ENCODE peak calls at places on chromosomes 1 and 21, in six cellular contexts. B is PC-9, M is astrocyte, R is A549, Q is left ventricle myocardium inferior, O is heart left ventricle. Z is an unnamed sample.

GRCh38 chr1:41509270-41509671 is 24.8 kb upstream of the EDN2 start:
- DNase-seq in B (no peak), M (no peak), R (no peak), Q (no peak), O (no peak), Z (no peak)

GRCh38 chr1:218025454-218025853 is 259.6 kb upstream of the RRP15 start:
- DNase-seq in B (no peak), M (peak; percentile 44), R (no peak), Q (no peak), O (no peak), Z (no peak)

GRCh38 chr21:29332461-29333354 is 34.0 kb downstream of the BACH1 start:
- DNase-seq in B (no peak), M (peak; percentile 76), R (no peak), Q (no peak), O (no peak), Z (no peak)

GRCh38 chr1:18614011-18614735 is 16.5 kb upstream of the PAX7 start:
- DNase-seq in B (no peak), M (no peak), R (no peak), Q (no peak), O (no peak), Z (peak; percentile 32)

GRCh38 chr1:52413410-52414104 is 9.2 kb downstream of the PRPF38A start:
- DNase-seq in B (no peak), M (no peak), R (no peak), Q (no peak), O (no peak), Z (no peak)

GRCh38 chr1:91897016-91897415 is 11.1 kb upstream of the TGFBR3 start:
- DNase-seq in B (no peak), M (no peak), R (no peak), Q (no peak), O (no peak), Z (no peak)

GRCh38 chr1:116873680-116874271 is 35.9 kb upstream of the PTGFRN start:
- DNase-seq in B (no peak), M (no peak), R (no peak), Q (no peak), O (no peak), Z (no peak)

GRCh38 chr21:33470701-33471100 is 9.1 kb downstream of the TMEM50B start:
- DNase-seq in B (no peak), M (no peak), R (no peak), Q (no peak), O (no peak), Z (no peak)

GRCh38 chr21:39175154-39175553 is 8.1 kb downstream of the PSMG1 start:
- DNase-seq in B (no peak), M (no peak), R (no peak), Q (no peak), O (no peak), Z (no peak)

GRCh38 chr1:4657244-4657789 is 2.9 kb downstream of the AJAP1 start:
- DNase-seq in B (no peak), M (no peak), R (no peak), Q (no peak), O (no peak), Z (no peak)

GRCh38 chr1:205124726-205125125 is 2.9 kb upstream of the RBBP5 start:
- DNase-seq in B (no peak), M (no peak), R (no peak), Q (no peak), O (no peak), Z (no peak)

GRCh38 chr1:62045579-62045978 is 149.1 kb upstream of the L1TD1 start:
- DNase-seq in B (no peak), M (peak; percentile 49), R (no peak), Q (no peak), O (no peak), Z (no peak)

GRCh38 chr1:107255469-107255868 is 114.6 kb downstream of the NTNG1 start:
- DNase-seq in B (no peak), M (no peak), R (no peak), Q (no peak), O (no peak), Z (no peak)

GRCh38 chr1:25468037-25468436 is 37.3 kb downstream of the MACO1 start:
- DNase-seq in B (no peak), M (peak; percentile 39), R (no peak), Q (no peak), O (no peak), Z (no peak)

GRCh38 chr1:15410223-15410883 is 665 bp downstream of the EFHD2 start:
- DNase-seq in B (no peak), M (no peak), R (no peak), Q (no peak), O (no peak), Z (no peak)

GRCh38 chr1:38736399-38736798 is 123.2 kb downstream of the RRAGC start:
- DNase-seq in B (no peak), M (no peak), R (no peak), Q (no peak), O (no peak), Z (no peak)
- H3K27ac ChIP-seq in B (no peak overlapping the region), M (peak overlapping the region; percentile 57), R (no peak overlapping the region), Q (no peak overlapping the region), O (no peak overlapping the region), Z (no peak overlapping the region)

GRCh38 chr1:186749820-186750219 is 69.6 kb upstream of the PTGS2 start:
- DNase-seq in B (no peak), M (no peak), R (no peak), Q (no peak), O (no peak), Z (no peak)

GRCh38 chr1:186750250-186750649 is 70.0 kb upstream of the PTGS2 start:
- DNase-seq in B (no peak), M (no peak), R (no peak), Q (no peak), O (no peak), Z (no peak)

GRCh38 chr1:186757851-186758250 is 70.9 kb upstream of the PLA2G4A start:
- DNase-seq in B (no peak), M (no peak), R (no peak), Q (no peak), O (no peak), Z (no peak)

GRCh38 chr1:186754542-186755150 is 74.1 kb upstream of the PLA2G4A start:
- DNase-seq in B (no peak), M (no peak), R (no peak), Q (no peak), O (no peak), Z (no peak)

DNA sequence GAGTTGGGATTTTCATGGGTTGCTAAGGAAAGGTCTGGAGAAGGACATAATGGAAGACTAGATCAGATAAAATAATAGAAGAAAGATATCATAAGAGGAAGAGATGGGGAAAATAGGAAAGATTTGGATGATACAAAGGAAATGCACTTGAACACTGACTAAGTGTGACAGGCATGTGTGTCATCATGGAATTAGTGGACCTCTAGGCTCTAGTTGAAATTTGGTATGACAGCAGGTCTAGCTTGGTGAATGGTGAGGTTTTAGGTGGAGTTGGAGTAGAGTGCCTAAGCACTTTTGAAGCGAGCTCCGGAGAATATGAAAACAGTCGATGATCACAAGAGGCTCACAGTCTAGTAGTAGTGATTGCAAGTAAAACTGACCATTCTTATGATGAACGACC is 73.0 kb upstream of the PTGS2 start:
- DNase-seq in B (no peak), M (no peak), R (no peak), Q (no peak), O (no peak), Z (no peak)
- H3K4me1 ChIP-seq in B (no peaks in the 10 kb centered on the region), M (no peaks in the 10 kb centered on the region), R (peaks cover 12% of the 10 kb centered on the region), Q (no peaks in the 10 kb centered on the region), O (no peaks in the 10 kb centered on the region), Z (no peaks in the 10 kb centered on the region)

DNA sequence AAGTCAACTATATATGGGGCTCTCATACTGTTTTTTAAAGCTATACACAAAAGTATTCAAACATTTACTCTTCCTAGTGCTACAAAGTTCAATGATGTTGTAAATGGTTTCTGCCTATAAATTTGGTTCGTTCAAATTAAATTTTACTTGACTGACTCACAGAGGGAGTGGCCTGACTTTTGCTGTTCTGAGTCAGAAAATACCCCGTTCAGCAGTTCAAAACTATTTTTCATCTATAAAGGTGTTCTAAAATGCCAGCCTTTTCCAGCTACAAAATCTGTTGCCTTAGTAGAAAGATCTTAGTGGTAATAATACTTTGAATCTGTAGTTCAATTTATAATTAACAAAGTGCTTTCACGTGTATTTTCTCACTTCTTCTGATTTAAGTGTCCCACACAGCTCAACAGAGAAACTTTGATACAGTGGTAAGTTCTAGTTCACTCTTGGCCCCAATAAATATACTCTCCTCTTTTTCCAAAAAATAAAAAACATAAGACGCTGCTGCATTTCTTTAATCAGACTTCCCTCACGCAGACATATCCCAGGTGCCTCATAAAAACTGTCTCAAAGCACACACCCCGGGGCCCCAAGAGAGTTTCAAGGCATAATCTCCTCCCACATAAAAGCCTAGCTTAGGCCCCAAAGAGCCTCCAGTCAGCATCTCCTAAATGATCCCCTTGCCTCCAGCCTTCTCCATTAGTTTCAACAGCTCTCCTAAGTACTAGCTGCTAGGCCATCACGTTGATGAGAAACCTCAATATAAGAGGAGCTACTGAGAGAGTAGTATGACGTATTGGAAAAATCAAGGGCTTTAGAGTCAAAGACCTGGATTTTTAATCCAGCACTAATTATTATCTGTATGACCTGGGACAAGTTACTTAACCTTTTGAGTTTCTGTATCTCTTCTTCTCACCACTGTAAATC is 3.2 kb downstream of the PTP4A2 start:
- DNase-seq in B (no peak), M (peak; percentile 49), R (no peak), Q (no peak), O (no peak), Z (no peak)
- H3K4me3 ChIP-seq in B (peak overlapping the region; percentile 86), M (peak overlapping the region; percentile 34), R (peak overlapping the region; percentile 83), Q (peak overlapping the region; percentile 77), O (no peak overlapping the region), Z (peak overlapping the region; percentile 26)

GRCh38 chr1:92958203-92958970 is 2.9 kb downstream of the DIPK1A start:
- DNase-seq in B (no peak), M (no peak), R (no peak), Q (no peak), O (no peak), Z (no peak)

GRCh38 chr1:92956254-92956653 is 5.0 kb downstream of the DIPK1A start:
- DNase-seq in B (no peak), M (no peak), R (no peak), Q (no peak), O (no peak), Z (no peak)

GRCh38 chr1:92953491-92953890 is 7.8 kb downstream of the DIPK1A start:
- DNase-seq in B (no peak), M (no peak), R (no peak), Q (no peak), O (no peak), Z (no peak)

GRCh38 chr1:92960395-92961130 is 699 bp downstream of the DIPK1A start:
- DNase-seq in B (peak; percentile 61), M (peak; percentile 70), R (peak; percentile 74), Q (peak; percentile 33), O (peak; percentile 71), Z (peak; percentile 78)

GRCh38 chr1:92957020-92957734 is 4.1 kb downstream of the DIPK1A start:
- DNase-seq in B (no peak), M (no peak), R (no peak), Q (no peak), O (no peak), Z (no peak)
- H3K27ac ChIP-seq in B (no peak overlapping the region), M (no peak overlapping the region), R (peak overlapping the region; percentile 39), Q (no peak overlapping the region), O (no peak overlapping the region), Z (peak overlapping the region; percentile 56)

DNA sequence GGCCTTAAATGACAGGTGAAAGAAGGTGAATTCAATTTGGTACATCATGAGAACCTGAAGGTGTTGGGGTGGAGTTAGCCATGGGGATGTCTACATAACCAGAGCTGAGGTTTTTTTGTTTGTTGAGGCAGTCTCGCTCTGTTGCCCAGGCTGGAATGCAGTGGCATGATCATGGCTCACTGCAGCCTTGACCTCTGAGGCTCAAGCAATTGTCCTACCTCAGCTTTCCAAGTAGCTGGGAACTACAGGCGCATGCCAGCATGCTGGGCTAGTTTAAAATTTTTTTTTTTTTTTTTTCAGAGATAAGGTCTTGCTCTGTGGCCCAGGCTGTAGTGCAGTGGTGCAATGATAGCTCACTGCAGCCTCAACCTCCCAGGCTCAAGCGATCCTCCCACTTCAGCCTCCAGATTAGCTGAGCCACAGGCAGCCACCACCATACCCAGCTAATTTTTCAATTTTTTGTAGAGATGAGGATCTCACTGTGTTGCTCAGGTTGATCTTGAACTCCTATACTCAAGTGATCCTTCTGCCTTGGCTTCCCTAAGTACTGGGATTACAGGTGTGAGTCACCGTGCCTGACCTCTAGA is 1.9 kb upstream of the MPZ start:
- DNase-seq in B (no peak), M (no peak), R (no peak), Q (no peak), O (no peak), Z (no peak)
- H3K4me1 ChIP-seq in B (peaks cover 20% of the 10 kb centered on the region), M (peaks cover 14% of the 10 kb centered on the region), R (peaks cover 17% of the 10 kb centered on the region), Q (peaks cover 37% of the 10 kb centered on the region), O (peaks cover 24% of the 10 kb centered on the region), Z (peaks cover 16% of the 10 kb centered on the region)